ENCODE peak calls at places on chromosomes 5 and 9, in ten cellular contexts. Q is T47D, H is breast epithelium, R is aorta, M is ELR, V is GM13977, E is cerebellar nuclear complex, Z is HuH-7.5, A is left ventricle myocardium superior, Y is NAMALWA. J is an unnamed sample.
A peak's percentile ranks its signal among the peaks of the same experiment; 100 is the strongest.

GRCh38 chr9:35258665-35259474 is 97.1 kb downstream of the UNC13B start:
- DNase-seq in V (peak; percentile 24), R (peak; percentile 79), Q (peak; percentile 81), A (peak; percentile 81), E (peak; percentile 35), Z (no peak), M (peak; percentile 80), Y (peak; percentile 76), H (peak; percentile 73), J (peak; percentile 58)

GRCh38 chr9:4371108-4371507 is 71.2 kb upstream of the GLIS3 start:
- DNase-seq in A (no peak), R (no peak), Z (no peak), Q (no peak), Y (no peak), H (no peak), V (no peak), E (no peak), M (peak; percentile 95), J (no peak)

GRCh38 chr5:98349251-98349989 is 424.0 kb upstream of the RGMB start:
- DNase-seq in V (no peak), Q (peak; percentile 59), M (peak; percentile 97), A (no peak), H (no peak), Z (no peak), Y (peak; percentile 61), R (no peak), E (no peak), J (peak; percentile 16)

GRCh38 chr5:149450199-149450598 is 71.1 kb upstream of the IL17B start:
- DNase-seq in M (peak; percentile 51), Y (no peak), Z (no peak), V (no peak), Q (no peak), H (peak; percentile 71), A (peak; percentile 87), R (peak; percentile 86), E (no peak), J (no peak)

GRCh38 chr5:39775458-39776365 is 350.9 kb upstream of the DAB2 start:
- DNase-seq in H (no peak), Q (no peak), R (no peak), E (no peak), V (no peak), A (no peak), M (peak; percentile 89), Y (no peak), Z (no peak), J (no peak)

GRCh38 chr5:171893290-171893890 is 107.8 kb downstream of the SMIM23 start:
- DNase-seq in Z (no peak), R (no peak), H (no peak), Q (no peak), E (no peak), M (peak; percentile 47), Y (no peak), V (no peak), A (no peak), J (no peak)

GRCh38 chr9:99140685-99141314 is 35.9 kb downstream of the TGFBR1 start:
- DNase-seq in E (no peak), M (peak; percentile 72), H (no peak), Z (no peak), Y (peak; percentile 57), A (no peak), R (no peak), Q (peak; percentile 64), V (peak; percentile 37), J (peak; percentile 72)

GRCh38 chr5:107464403-107464802 is 206.3 kb downstream of the EFNA5 start:
- DNase-seq in Q (no peak), Y (peak; percentile 51), Z (no peak), V (no peak), E (no peak), A (no peak), M (no peak), R (no peak), H (no peak), J (no peak)

GRCh38 chr5:74916831-74917710 is 50.9 kb upstream of the FAM169A start:
- DNase-seq in A (no peak), V (no peak), M (peak; percentile 70), R (no peak), Z (peak; percentile 39), Q (peak; percentile 79), Y (no peak), H (no peak), E (no peak), J (no peak)

GRCh38 chr5:154446183-154447073 is 631 bp downstream of the SAP30L start:
- DNase-seq in V (peak; percentile 66), Q (peak; percentile 52), R (peak; percentile 88), A (peak; percentile 67), Y (peak; percentile 8), E (no peak), Z (peak; percentile 53), H (no peak), M (peak; percentile 77), J (peak; percentile 5)

GRCh38 chr9:79257215-79257614 is 314.6 kb upstream of the TLE4 start:
- DNase-seq in Y (no peak), A (no peak), V (no peak), E (no peak), Z (no peak), M (no peak), Q (peak; percentile 5), H (no peak), R (no peak), J (no peak)

GRCh38 chr9:113592806-113593575 is 129.5 kb downstream of the RGS3 start:
- DNase-seq in Y (no peak), V (no peak), H (no peak), Q (no peak), A (no peak), M (no peak), Z (no peak), E (no peak), R (no peak), J (peak; percentile 4)

GRCh38 chr9:88530051-88530450 is 4.9 kb upstream of the NXNL2 start:
- DNase-seq in Y (no peak), Z (no peak), E (no peak), H (no peak), Q (peak; percentile 92), M (peak; percentile 90), V (no peak), R (no peak), A (no peak), J (no peak)

GRCh38 chr5:45741110-45741509 is 44.9 kb upstream of the HCN1 start:
- DNase-seq in Y (no peak), Z (no peak), E (no peak), A (no peak), M (no peak), V (no peak), Q (no peak), R (no peak), H (no peak), J (no peak)

GRCh38 chr5:80346055-80346454 is 26.3 kb downstream of the SPZ1 start:
- DNase-seq in R (no peak), H (no peak), V (peak; percentile 51), Q (peak; percentile 71), Y (peak; percentile 66), M (peak; percentile 48), E (no peak), Z (peak; percentile 39), A (no peak), J (peak; percentile 25)

GRCh38 chr9:76845254-76845653 is 60.7 kb downstream of the PRUNE2 start:
- DNase-seq in V (no peak), Q (no peak), Z (no peak), H (no peak), M (no peak), A (no peak), R (no peak), E (no peak), Y (no peak), J (no peak)

GRCh38 chr5:155728146-155728856 is 598.7 kb upstream of the SGCD start:
- DNase-seq in H (peak; percentile 63), Z (no peak), V (peak; percentile 30), R (peak; percentile 82), A (peak; percentile 85), Q (peak; percentile 81), M (no peak), Y (no peak), E (no peak), J (no peak)

GRCh38 chr9:8907863-8908262 is 1108.3 kb upstream of the DMAC1 start:
- DNase-seq in Z (no peak), E (no peak), Q (no peak), Y (no peak), M (no peak), V (no peak), A (no peak), H (no peak), R (no peak), J (no peak)

GRCh38 chr5:53161876-53162275 is 52.3 kb upstream of the MOCS2 start:
- DNase-seq in M (peak; percentile 13), Y (no peak), E (no peak), R (no peak), Q (no peak), A (no peak), H (no peak), V (no peak), Z (no peak), J (no peak)

GRCh38 chr9:114006931-114007691 is 71.0 kb downstream of the AMBP start:
- DNase-seq in Z (no peak), Y (no peak), R (peak; percentile 57), H (peak; percentile 45), E (no peak), Q (no peak), A (no peak), V (no peak), M (no peak), J (no peak)

GRCh38 chr5:179733764-179734126 is 1.1 kb downstream of the MAML1 start:
- DNase-seq in Z (no peak), E (no peak), Y (no peak), R (no peak), V (no peak), A (no peak), Q (no peak), M (no peak), H (no peak), J (no peak)

GRCh38 chr9:128203842-128204551 is 818 bp downstream of the DNM1 start:
- DNase-seq in E (no peak), Z (peak; percentile 76), Y (no peak), Q (no peak), H (no peak), A (peak; percentile 54), V (no peak), M (peak; percentile 72), R (peak; percentile 78), J (peak; percentile 51)

GRCh38 chr5:59813761-59814562 is 79.6 kb downstream of the PDE4D start:
- DNase-seq in Z (no peak), R (no peak), M (peak; percentile 77), E (no peak), V (peak; percentile 63), Y (peak; percentile 83), H (no peak), A (no peak), Q (peak; percentile 78), J (peak; percentile 89)

GRCh38 chr5:54224083-54224836 is 86.1 kb downstream of the ARL15 start:
- DNase-seq in H (no peak), R (no peak), Z (no peak), E (no peak), M (no peak), Y (no peak), V (no peak), Q (no peak), A (no peak), J (no peak)

GRCh38 chr9:121260457-121261106 is 7.4 kb upstream of the GSN start:
- DNase-seq in M (no peak), A (no peak), Q (no peak), Y (no peak), H (no peak), R (no peak), Z (no peak), V (no peak), E (no peak), J (no peak)

GRCh38 chr5:116402235-116402634 is 172.4 kb downstream of the SEMA6A start:
- DNase-seq in R (no peak), M (no peak), Q (no peak), V (no peak), E (no peak), A (no peak), H (no peak), Z (no peak), Y (no peak), J (no peak)

GRCh38 chr5:137792291-137792690 is 38.1 kb upstream of the HNRNPA0 start:
- DNase-seq in A (no peak), Q (no peak), E (no peak), R (no peak), Y (no peak), M (no peak), V (no peak), Z (no peak), H (no peak), J (no peak)

GRCh38 chr5:159764283-159764927 is 151.9 kb upstream of the ADRA1B start:
- DNase-seq in R (peak; percentile 83), H (no peak), Y (no peak), V (no peak), A (no peak), M (peak; percentile 84), E (no peak), Q (no peak), Z (no peak), J (peak; percentile 85)